ENCODE peak calls at places on chromosomes 3 and 15, in five cellular contexts. C is brain microvascular endothelial cell; S is naive thymus-derived CD4-positive, alpha-beta T cell; A is left ventricle myocardium inferior; R is pancreas. G is an unnamed sample.

GRCh38 chr3:134086616-134087015 is 56.9 kb upstream of the SLCO2A1 start:
- DNase-seq in C (no peak), S (no peak), A (no peak), R (no peak), G (no peak)

GRCh38 chr3:119560160-119560559 is 746 bp upstream of the CD80 start:
- DNase-seq in C (no peak), S (no peak), A (no peak), R (no peak), G (no peak)

GRCh38 chr3:196093271-196094111 is 11.6 kb upstream of the TFRC start:
- DNase-seq in C (no peak), S (no peak), A (no peak), R (no peak), G (no peak)

GRCh38 chr3:82587174-82587573 is 825.7 kb upstream of the GBE1 start:
- DNase-seq in C (no peak), S (no peak), A (no peak), R (no peak), G (no peak)

GRCh38 chr3:117666827-117667226 is 957.2 kb downstream of the TUSC7 start:
- DNase-seq in C (no peak), S (no peak), A (no peak), R (no peak), G (no peak)

GRCh38 chr3:184339016-184339415 is 1.6 kb downstream of the FAM131A start:
- DNase-seq in C (no peak), S (no peak), A (no peak), R (no peak), G (no peak)

GRCh38 chr15:65621638-65622037 is at the start of gene SLC24A1:
- DNase-seq in C (no peak), S (no peak), A (no peak), R (no peak), G (no peak)

GRCh38 chr15:99348412-99348811 is 97.1 kb downstream of the LRRC28 start:
- DNase-seq in C (no peak), S (no peak), A (no peak), R (no peak), G (no peak)

GRCh38 chr3:134638385-134639020 is 12.3 kb downstream of the KY start:
- DNase-seq in C (no peak), S (no peak), A (no peak), R (no peak), G (no peak)

GRCh38 chr3:23945903-23946751 is 1.0 kb downstream of the NR1D2 start:
- DNase-seq in C (peak; percentile 93), S (peak; percentile 96), A (peak; percentile 98), R (peak; percentile 99), G (peak; percentile 87)

GRCh38 chr15:69957175-69957574 is 140.5 kb downstream of the TLE3 start:
- DNase-seq in C (no peak), S (no peak), A (no peak), R (no peak), G (no peak)

GRCh38 chr3:11405323-11405722 is 133.1 kb downstream of the ATG7 start:
- DNase-seq in C (no peak), S (no peak), A (no peak), R (no peak), G (no peak)

GRCh38 chr15:68412218-68412617 is 19.7 kb downstream of the ITGA11 start:
- DNase-seq in C (no peak), S (no peak), A (no peak), R (no peak), G (no peak)

GRCh38 chr3:126021224-126021623 is 52.2 kb downstream of the ROPN1B start:
- DNase-seq in C (no peak), S (no peak), A (no peak), R (no peak), G (no peak)

GRCh38 chr3:73056365-73057150 is 4.9 kb upstream of the EBLN2 start:
- DNase-seq in C (no peak), S (peak; percentile 16), A (no peak), R (no peak), G (peak; percentile 40)

GRCh38 chr3:143644370-143645089 is 203.7 kb downstream of the SLC9A9 start:
- DNase-seq in C (peak; percentile 83), S (no peak), A (no peak), R (peak; percentile 44), G (peak; percentile 64)

GRCh38 chr3:54125317-54125716 is 3.0 kb downstream of the CACNA2D3 start:
- DNase-seq in C (no peak), S (no peak), A (no peak), R (no peak), G (no peak)

GRCh38 chr3:45947361-45947760 is 4.1 kb downstream of the CXCR6 start:
- DNase-seq in C (no peak), S (no peak), A (no peak), R (no peak), G (no peak)

GRCh38 chr15:89654311-89654761 is 931 bp downstream of the KIF7 start:
- DNase-seq in C (no peak), S (no peak), A (no peak), R (no peak), G (no peak)

GRCh38 chr3:11624161-11624560 is 19.6 kb downstream of the VGLL4 start:
- DNase-seq in C (peak; percentile 38), S (peak; percentile 65), A (no peak), R (no peak), G (no peak)

GRCh38 chr3:71201939-71202338 is 381.6 kb downstream of the FOXP1 start:
- DNase-seq in C (no peak), S (no peak), A (peak; percentile 62), R (peak; percentile 49), G (no peak)

GRCh38 chr3:25789596-25790556 is at the start of gene OXSM:
- DNase-seq in C (peak; percentile 92), S (peak; percentile 81), A (peak; percentile 92), R (peak; percentile 92), G (peak; percentile 94)

GRCh38 chr3:64687381-64687780 is 419 bp downstream of the ADAMTS9 start:
- DNase-seq in C (no peak), S (no peak), A (no peak), R (no peak), G (no peak)

GRCh38 chr3:156491192-156491591 is 63.7 kb downstream of the SSR3 start:
- DNase-seq in C (no peak), S (no peak), A (no peak), R (no peak), G (no peak)

GRCh38 chr3:100401674-100402036 is 316 bp downstream of the LNP1 start:
- DNase-seq in C (peak; percentile 46), S (no peak), A (peak; percentile 28), R (peak; percentile 29), G (no peak)

GRCh38 chr15:88745696-88746095 is 57.5 kb upstream of the ACAN start:
- DNase-seq in C (peak; percentile 34), S (no peak), A (no peak), R (no peak), G (no peak)

GRCh38 chr3:185423178-185423577 is 60.2 kb downstream of the MAP3K13 start:
- DNase-seq in C (peak; percentile 29), S (no peak), A (no peak), R (peak; percentile 40), G (no peak)

GRCh38 chr15:51846463-51847230 is 17.2 kb downstream of the TMOD3 start:
- DNase-seq in C (peak; percentile 64), S (no peak), A (no peak), R (no peak), G (peak; percentile 56)

GRCh38 chr3:33146791-33147445 is 33.1 kb downstream of the CRTAP start:
- DNase-seq in C (peak; percentile 49), S (no peak), A (no peak), R (no peak), G (no peak)

GRCh38 chr3:37117548-37117947 is 56.8 kb downstream of the LRRFIP2 start:
- DNase-seq in C (no peak), S (no peak), A (no peak), R (no peak), G (no peak)

GRCh38 chr3:197195326-197195725 is 103.1 kb downstream of the DLG1 start:
- DNase-seq in C (no peak), S (no peak), A (no peak), R (no peak), G (no peak)

GRCh38 chr15:44102675-44103254 is 92.3 kb downstream of the FRMD5 start:
- DNase-seq in C (peak; percentile 99), S (no peak), A (no peak), R (peak; percentile 17), G (no peak)

GRCh38 chr15:60745469-60745971 is 266.6 kb upstream of the ICE2 start:
- DNase-seq in C (peak; percentile 43), S (no peak), A (peak; percentile 66), R (no peak), G (no peak)

GRCh38 chr3:58249358-58250092 is 11.9 kb downstream of the ABHD6 start:
- DNase-seq in C (no peak), S (no peak), A (no peak), R (no peak), G (no peak)

GRCh38 chr3:36446230-36446629 is 65.9 kb downstream of the STAC start:
- DNase-seq in C (peak; percentile 22), S (no peak), A (no peak), R (no peak), G (no peak)

GRCh38 chr15:70252056-70252935 is 154.6 kb upstream of the TLE3 start:
- DNase-seq in C (no peak), S (no peak), A (no peak), R (no peak), G (no peak)

GRCh38 chr3:88031543-88032148 is 27.2 kb downstream of the CGGBP1 start:
- DNase-seq in C (peak; percentile 8), S (peak; percentile 31), A (no peak), R (no peak), G (peak; percentile 58)
- H3K4me3 ChIP-seq in C (peak overlapping the region; percentile 35), S (peak overlapping the region; percentile 59), A (peak overlapping the region; percentile 58), R (no peak overlapping the region), G (peak overlapping the region; percentile 53)

DNA sequence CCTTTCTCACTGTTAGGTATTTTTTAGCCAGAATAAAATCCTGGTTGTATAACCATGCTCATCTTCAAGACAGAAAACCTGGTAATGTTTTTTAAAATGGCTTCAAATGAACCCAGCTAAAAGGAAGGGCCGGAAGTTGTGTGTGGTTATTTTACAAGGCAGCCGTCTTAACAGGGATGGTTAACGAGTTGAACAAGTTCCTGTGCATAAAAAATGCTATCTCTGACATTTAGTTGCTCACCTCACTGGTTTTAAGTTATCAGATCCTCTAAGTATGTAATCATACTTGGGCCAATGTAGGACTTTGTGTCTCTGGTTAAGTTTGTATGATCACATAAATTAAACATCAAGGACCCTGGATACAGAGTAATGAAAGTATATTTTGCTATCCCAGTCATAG is 2.1 kb downstream of the ATP11B start:
- DNase-seq in C (no peak), S (peak; percentile 68), A (no peak), R (no peak), G (peak; percentile 86)
- H3K4me3 ChIP-seq in C (peak overlapping the region; percentile 88), S (peak overlapping the region; percentile 67), A (peak overlapping the region; percentile 93), R (no peak overlapping the region), G (peak overlapping the region; percentile 95)

DNA sequence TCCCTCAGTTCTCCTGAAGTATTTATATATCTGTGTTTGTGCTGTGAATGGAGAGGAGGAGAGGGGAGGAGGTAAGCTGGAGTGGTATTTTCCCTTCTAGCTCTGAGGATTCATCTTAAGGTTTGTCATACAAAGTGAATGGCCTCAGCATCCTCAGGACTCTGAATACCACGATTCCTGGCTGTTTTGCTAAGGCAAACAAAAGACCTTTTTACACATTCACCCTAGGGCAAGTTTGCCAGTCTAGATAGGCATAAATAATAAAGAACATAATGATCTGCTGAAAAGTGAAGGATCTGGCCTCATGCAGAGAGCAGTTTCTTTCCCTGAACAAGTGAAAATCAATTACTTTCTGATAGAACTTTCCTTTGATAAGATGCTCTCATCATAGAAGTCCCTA is 65.6 kb upstream of the CHMP2B start:
- DNase-seq in C (no peak), S (no peak), A (no peak), R (no peak), G (no peak)
- H3K4me3 ChIP-seq in C (no peak overlapping the region), S (no peak overlapping the region), A (no peak overlapping the region), R (no peak overlapping the region), G (no peak overlapping the region)

GRCh38 chr15:40003491-40003916 is 35.5 kb downstream of the SRP14 start:
- DNase-seq in C (no peak), S (no peak), A (no peak), R (no peak), G (no peak)
- H3K4me3 ChIP-seq in C (no peak overlapping the region), S (no peak overlapping the region), A (no peak overlapping the region), R (no peak overlapping the region), G (no peak overlapping the region)